ENCODE peak calls at places on chromosomes 5 and 9, in four cellular contexts. X, B, Z and D are unnamed samples.

GRCh38 chr5:44860267-44860666 is 51.5 kb downstream of the MRPS30 start:
- DNase-seq in X (no peak), B (no peak), Z (no peak), D (no peak)

GRCh38 chr9:34592895-34593601 is 3.5 kb upstream of the CNTFR start:
- DNase-seq in X (no peak), B (no peak), Z (peak; percentile 93), D (no peak)

GRCh38 chr5:143014017-143014651 is 244.0 kb downstream of the ARHGAP26 start:
- DNase-seq in X (peak; percentile 44), B (no peak), Z (peak; percentile 75), D (no peak)

GRCh38 chr9:108117775-108118174 is 628.2 kb upstream of the KLF4 start:
- DNase-seq in X (no peak), B (no peak), Z (no peak), D (no peak)

GRCh38 chr5:54062958-54063357 is 247.4 kb downstream of the ARL15 start:
- DNase-seq in X (no peak), B (no peak), Z (no peak), D (no peak)

GRCh38 chr5:11791777-11792176 is 112.5 kb downstream of the CTNND2 start:
- DNase-seq in X (no peak), B (no peak), Z (no peak), D (no peak)

GRCh38 chr9:136391737-136392537 is 8.0 kb downstream of the SNAPC4 start:
- DNase-seq in X (no peak), B (no peak), Z (no peak), D (no peak)

GRCh38 chr9:9924369-9924768 is 688.4 kb downstream of the PTPRD start:
- DNase-seq in X (no peak), B (no peak), Z (no peak), D (no peak)

GRCh38 chr9:132903574-132904495 is 25.1 kb downstream of the SPACA9 start:
- DNase-seq in X (no peak), B (no peak), Z (no peak), D (no peak)

GRCh38 chr5:68465934-68466551 is 250.5 kb downstream of the PIK3R1 start:
- DNase-seq in X (no peak), B (no peak), Z (no peak), D (no peak)

GRCh38 chr5:15420201-15420600 is 79.8 kb upstream of the FBXL7 start:
- DNase-seq in X (no peak), B (no peak), Z (no peak), D (no peak)